ENCODE peak calls at places on chromosome 17, in five cellular contexts. E is transverse colon, K is breast epithelium, P is stomach, W is sigmoid colon. R is an unnamed sample.

GRCh38 chr17:70608957-70609356 is 439.6 kb downstream of the KCNJ2 start:
- DNase-seq in E (no peak), K (no peak), P (no peak), W (no peak), R (no peak)

GRCh38 chr17:56723471-56723870 is 110.2 kb downstream of the C17orf67 start:
- DNase-seq in E (no peak), K (no peak), P (no peak), W (no peak), R (no peak)

GRCh38 chr17:63358111-63358839 is 87.8 kb downstream of the CYB561 start:
- DNase-seq in E (no peak), K (no peak), P (no peak), W (no peak), R (no peak)

GRCh38 chr17:71247455-71248015 is 873.3 kb upstream of the SOX9 start:
- DNase-seq in E (no peak), K (no peak), P (no peak), W (no peak), R (no peak)

GRCh38 chr17:1709403-1709891 is 730 bp downstream of the TLCD2 start:
- DNase-seq in E (no peak), K (no peak), P (no peak), W (no peak), R (peak; percentile 55)

GRCh38 chr17:57420674-57421392 is 164.5 kb downstream of the MSI2 start:
- DNase-seq in E (peak; percentile 59), K (no peak), P (peak; percentile 36), W (no peak), R (no peak)

GRCh38 chr17:17417718-17418151 is 59.1 kb upstream of the MED9 start:
- DNase-seq in E (peak; percentile 50), K (no peak), P (no peak), W (peak; percentile 22), R (no peak)

GRCh38 chr17:51487947-51488346 is 227.6 kb downstream of the UTP18 start:
- DNase-seq in E (no peak), K (no peak), P (no peak), W (no peak), R (no peak)

GRCh38 chr17:59607817-59608403 is 11.8 kb upstream of the CLTC start:
- DNase-seq in E (no peak), K (no peak), P (no peak), W (no peak), R (no peak)

GRCh38 chr17:14125518-14126125 is 56.3 kb downstream of the COX10 start:
- DNase-seq in E (no peak), K (no peak), P (no peak), W (no peak), R (no peak)

GRCh38 chr17:78935419-78936323 is 10.5 kb upstream of the TIMP2 start:
- DNase-seq in E (peak; percentile 59), K (no peak), P (peak; percentile 41), W (peak; percentile 95), R (no peak)

GRCh38 chr17:34758316-34758715 is 178.9 kb downstream of the TMEM132E start:
- DNase-seq in E (no peak), K (no peak), P (no peak), W (peak; percentile 25), R (no peak)

GRCh38 chr17:51921500-51921899 is 237.0 kb downstream of the CA10 start:
- DNase-seq in E (no peak), K (no peak), P (no peak), W (no peak), R (no peak)

GRCh38 chr17:38748329-38749221 is at the start of gene PCGF2:
- DNase-seq in E (peak; percentile 88), K (peak; percentile 91), P (peak; percentile 85), W (peak; percentile 94), R (no peak)

GRCh38 chr17:17146791-17147406 is 59.2 kb downstream of the PLD6 start:
- DNase-seq in E (peak; percentile 22), K (no peak), P (no peak), W (no peak), R (no peak)

GRCh38 chr17:73194514-73195222 is 1.8 kb downstream of the COG1 start:
- DNase-seq in E (no peak), K (no peak), P (no peak), W (no peak), R (no peak)

GRCh38 chr17:58308173-58308984 is 20.2 kb downstream of the TSPOAP1 start:
- DNase-seq in E (no peak), K (peak; percentile 44), P (peak; percentile 25), W (no peak), R (peak; percentile 85)

GRCh38 chr17:237406-237955 is 56.0 kb upstream of the DOC2B start:
- DNase-seq in E (peak; percentile 3), K (no peak), P (no peak), W (peak; percentile 45), R (no peak)

GRCh38 chr17:48044851-48045250 is 3.3 kb upstream of the NFE2L1 start:
- DNase-seq in E (no peak), K (no peak), P (no peak), W (no peak), R (no peak)

GRCh38 chr17:76051571-76051970 is 20.7 kb downstream of the SRP68 start:
- DNase-seq in E (no peak), K (no peak), P (no peak), W (no peak), R (no peak)

GRCh38 chr17:21194688-21195087 is 19.3 kb downstream of the TMEM11 start:
- DNase-seq in E (no peak), K (no peak), P (no peak), W (peak; percentile 87), R (no peak)

GRCh38 chr17:55737976-55738501 is 12.8 kb upstream of the PCTP start:
- DNase-seq in E (no peak), K (no peak), P (no peak), W (no peak), R (no peak)

GRCh38 chr17:13038931-13039665 is 21.3 kb upstream of the ELAC2 start:
- DNase-seq in E (no peak), K (no peak), P (no peak), W (no peak), R (no peak)

GRCh38 chr17:73492802-73493139 is 151.5 kb downstream of the SDK2 start:
- DNase-seq in E (no peak), K (no peak), P (no peak), W (no peak), R (no peak)

GRCh38 chr17:63494300-63494928 is 17.6 kb downstream of the ACE start:
- DNase-seq in E (no peak), K (no peak), P (no peak), W (no peak), R (no peak)

GRCh38 chr17:76497979-76498885 is 3.0 kb downstream of the RHBDF2 start:
- DNase-seq in E (peak; percentile 60), K (peak; percentile 74), P (peak; percentile 81), W (peak; percentile 89), R (no peak)

GRCh38 chr17:16938031-16938430 is 33.9 kb downstream of the TNFRSF13B start:
- DNase-seq in E (peak; percentile 2), K (peak; percentile 20), P (peak; percentile 8), W (no peak), R (no peak)

GRCh38 chr17:39281806-39282205 is 56.1 kb upstream of the STAC2 start:
- DNase-seq in E (no peak), K (no peak), P (no peak), W (no peak), R (no peak)

GRCh38 chr17:887842-888214 is 91.7 kb downstream of the NXN start:
- DNase-seq in E (no peak), K (no peak), P (no peak), W (peak; percentile 86), R (no peak)

DNA sequence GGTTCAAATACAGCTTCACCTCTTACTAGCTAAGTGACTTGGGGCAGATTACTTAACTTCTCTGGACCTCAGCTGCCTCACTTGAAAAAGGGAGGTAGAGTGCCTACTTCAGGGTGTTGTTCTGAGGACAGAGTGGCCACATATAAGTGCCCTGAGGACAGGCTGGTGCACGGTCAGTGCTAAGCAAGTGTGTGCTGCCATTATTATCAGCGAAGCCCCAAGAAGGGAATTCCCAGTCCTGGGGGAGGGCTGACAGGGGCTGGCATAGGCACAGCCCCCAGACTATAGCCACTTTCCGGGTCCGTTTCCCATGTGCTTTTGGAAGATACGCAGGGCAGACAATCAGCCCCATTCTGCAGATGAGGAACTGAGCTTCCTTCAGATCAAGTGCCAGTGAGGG is 2.5 kb downstream of the ZBTB4 start:
- DNase-seq in E (no peak), K (no peak), P (no peak), W (no peak), R (no peak)
- H3K4me3 ChIP-seq in E (no peak overlapping the region), K (peak overlapping the region; percentile 93), P (no peak overlapping the region), W (peak overlapping the region; percentile 95), R (no peak overlapping the region)

GRCh38 chr17:68511671-68512246 is 471 bp upstream of the PRKAR1A start:
- DNase-seq in E (peak; percentile 85), K (peak; percentile 75), P (peak; percentile 69), W (peak; percentile 93), R (no peak)
- TF ChIP-seq POLR2AphosphoS5 in E (no peak), K (no peak), P (peak; percentile 12), W (no peak), R (no peak)

DNA sequence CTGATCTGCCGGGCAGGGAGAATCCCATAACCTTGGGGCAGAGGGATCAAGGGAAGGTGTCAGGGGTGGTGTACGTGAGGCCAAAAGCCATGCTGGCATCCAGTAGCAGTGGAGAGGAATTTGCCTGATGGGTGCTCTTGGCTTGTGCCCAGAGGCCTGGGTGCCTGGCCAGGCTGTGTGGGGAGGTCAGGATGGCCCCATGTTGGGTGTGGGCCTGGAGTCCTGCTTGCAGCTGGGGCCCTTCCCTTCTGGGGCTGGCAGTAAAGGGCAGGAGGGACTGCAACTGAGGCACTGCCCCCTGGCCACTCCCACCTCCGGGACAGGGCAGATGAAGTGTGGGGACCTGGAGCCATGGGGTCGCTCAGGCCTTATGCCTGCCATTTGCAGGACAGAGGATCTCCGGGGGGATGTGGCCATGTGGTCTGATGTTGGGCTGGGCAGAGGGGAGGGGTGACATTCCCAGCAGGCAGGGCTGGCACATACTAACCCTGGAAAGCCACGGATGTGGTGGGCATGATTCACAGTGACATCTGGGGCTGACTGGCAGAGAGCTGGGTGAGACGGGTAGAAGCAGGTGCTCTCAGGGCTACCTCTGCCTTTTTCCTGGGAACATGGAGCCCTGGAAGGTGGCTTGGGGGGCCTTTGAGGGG is 3.5 kb downstream of the FMNL1 start:
- DNase-seq in E (no peak), K (no peak), P (no peak), W (no peak), R (peak; percentile 39)
- H3K4me3 ChIP-seq in E (no peak overlapping the region), K (peak overlapping the region; percentile 8), P (no peak overlapping the region), W (no peak overlapping the region), R (peak overlapping the region; percentile 80)

GRCh38 chr17:32802306-32802705 is 74.6 kb downstream of the MYO1D start:
- DNase-seq in E (no peak), K (no peak), P (no peak), W (no peak), R (no peak)

GRCh38 chr17:32805029-32805976 is 71.6 kb downstream of the MYO1D start:
- DNase-seq in E (no peak), K (no peak), P (no peak), W (no peak), R (no peak)

GRCh38 chr17:32801193-32801592 is 75.7 kb downstream of the MYO1D start:
- DNase-seq in E (no peak), K (no peak), P (no peak), W (no peak), R (no peak)

GRCh38 chr17:32801641-32802040 is 75.3 kb downstream of the MYO1D start:
- DNase-seq in E (no peak), K (no peak), P (no peak), W (no peak), R (no peak)

DNA sequence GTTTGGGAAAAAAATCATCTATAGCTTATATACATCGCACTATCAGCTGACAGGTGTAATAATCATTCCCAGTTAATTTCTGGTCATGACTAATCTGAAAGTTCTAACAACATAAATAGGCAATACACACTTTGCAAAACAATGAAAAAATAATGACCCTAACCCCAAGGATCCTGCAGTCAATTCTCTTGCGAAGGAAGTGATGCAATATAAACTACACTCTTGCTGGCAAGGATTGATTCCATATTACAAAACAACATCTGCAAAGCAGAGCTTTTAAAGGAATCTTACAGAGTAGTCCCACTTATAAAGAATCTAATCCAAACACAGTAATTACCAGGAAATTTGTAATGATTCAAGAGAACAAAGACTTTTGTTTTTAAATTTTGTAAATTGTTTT is 73.4 kb downstream of the MYO1D start:
- DNase-seq in E (no peak), K (no peak), P (no peak), W (no peak), R (no peak)
- TF ChIP-seq POLR2AphosphoS5 in E (no peak), K (no peak), P (no peak), W (no peak), R (no peak)

R was measured in HL-60.